ENCODE peak calls at places on chromosomes 5 and 9, in five cellular contexts. T, L, Q, V and X are unnamed samples.

GRCh38 chr9:137453643-137454081 is 5.5 kb downstream of the NSMF start:
- DNase-seq in T (peak; percentile 77), L (peak; percentile 57), Q (no peak), V (peak; percentile 53), X (no peak)

GRCh38 chr5:178769617-178770290 is 39.3 kb upstream of the ZNF354A start:
- DNase-seq in T (peak; percentile 24), L (no peak), Q (no peak), V (no peak), X (no peak)

GRCh38 chr9:96219615-96220257 is 82.2 kb downstream of the HSD17B3 start:
- DNase-seq in T (peak; percentile 77), L (no peak), Q (no peak), V (no peak), X (no peak)

GRCh38 chr5:179164331-179165311 is 104.4 kb downstream of the ZNF354C start:
- DNase-seq in T (no peak), L (no peak), Q (no peak), V (no peak), X (no peak)

GRCh38 chr9:135010921-135011320 is 76.5 kb upstream of the OLFM1 start:
- DNase-seq in T (peak; percentile 28), L (no peak), Q (no peak), V (no peak), X (no peak)

GRCh38 chr5:171720086-171720485 is 65.5 kb upstream of the SMIM23 start:
- DNase-seq in T (no peak), L (no peak), Q (no peak), V (no peak), X (no peak)

GRCh38 chr5:143314664-143315063 is 88.8 kb downstream of the NR3C1 start:
- DNase-seq in T (no peak), L (no peak), Q (no peak), V (no peak), X (no peak)

GRCh38 chr9:14283276-14283675 is 30.7 kb downstream of the NFIB start:
- DNase-seq in T (no peak), L (no peak), Q (no peak), V (no peak), X (no peak)

GRCh38 chr5:39721394-39721793 is 296.6 kb upstream of the DAB2 start:
- DNase-seq in T (no peak), L (no peak), Q (no peak), V (no peak), X (no peak)

GRCh38 chr9:70347046-70347445 is 67.4 kb downstream of the KLF9 start:
- DNase-seq in T (no peak), L (no peak), Q (no peak), V (no peak), X (no peak)

GRCh38 chr5:38734353-38734752 is 111.5 kb upstream of the OSMR start:
- DNase-seq in T (no peak), L (no peak), Q (no peak), V (no peak), X (no peak)

GRCh38 chr9:122642226-122642625 is 15.2 kb downstream of the OR1B1 start:
- DNase-seq in T (no peak), L (no peak), Q (no peak), V (peak; percentile 14), X (no peak)

GRCh38 chr5:80152778-80153177 is 103.1 kb downstream of the SERINC5 start:
- DNase-seq in T (no peak), L (no peak), Q (no peak), V (no peak), X (no peak)

GRCh38 chr9:136721339-136722092 is 9.1 kb downstream of the DIPK1B start:
- DNase-seq in T (peak; percentile 65), L (peak; percentile 52), Q (no peak), V (no peak), X (peak; percentile 54)

GRCh38 chr5:82340799-82341198 is 62.6 kb upstream of the RPS23 start:
- DNase-seq in T (no peak), L (no peak), Q (no peak), V (no peak), X (no peak)

GRCh38 chr9:6354072-6354686 is 26.0 kb downstream of the TPD52L3 start:
- DNase-seq in T (no peak), L (peak; percentile 69), Q (no peak), V (peak; percentile 7), X (peak; percentile 10)

GRCh38 chr5:173291722-173292658 is 36.2 kb downstream of the STC2 start:
- DNase-seq in T (no peak), L (no peak), Q (no peak), V (peak; percentile 72), X (no peak)

GRCh38 chr5:169607882-169608281 is 24.3 kb downstream of the SPDL1 start:
- DNase-seq in T (no peak), L (no peak), Q (no peak), V (no peak), X (no peak)

GRCh38 chr5:154446183-154447073 is 631 bp downstream of the SAP30L start:
- DNase-seq in T (peak; percentile 78), L (peak; percentile 39), Q (peak; percentile 24), V (peak; percentile 71), X (no peak)

GRCh38 chr9:127021664-127022337 is 100.6 kb downstream of the ANGPTL2 start:
- DNase-seq in T (no peak), L (no peak), Q (peak; percentile 41), V (peak; percentile 77), X (no peak)

GRCh38 chr5:73218552-73219171 is 45.7 kb downstream of the TMEM174 start:
- DNase-seq in T (no peak), L (peak; percentile 58), Q (no peak), V (no peak), X (no peak)

GRCh38 chr5:131589510-131590348 is 45.3 kb downstream of the RAPGEF6 start:
- DNase-seq in T (no peak), L (peak; percentile 59), Q (peak; percentile 29), V (peak; percentile 40), X (no peak)

GRCh38 chr5:173950829-173951228 is 38.1 kb upstream of the C5orf47 start:
- DNase-seq in T (no peak), L (no peak), Q (no peak), V (no peak), X (no peak)

GRCh38 chr9:69324549-69325401 is at the start of gene ENTREP1:
- DNase-seq in T (peak; percentile 86), L (peak; percentile 51), Q (peak; percentile 63), V (peak; percentile 53), X (peak; percentile 29)

GRCh38 chr5:122313001-122313402 is 965 bp downstream of the SNCAIP start:
- DNase-seq in T (peak; percentile 50), L (no peak), Q (no peak), V (no peak), X (no peak)

GRCh38 chr5:149486726-149487635 is 64.3 kb downstream of the CSNK1A1 start:
- DNase-seq in T (no peak), L (no peak), Q (no peak), V (no peak), X (no peak)

GRCh38 chr9:91071185-91071990 is 269.8 kb downstream of the SYK start:
- DNase-seq in T (no peak), L (peak; percentile 36), Q (no peak), V (no peak), X (peak; percentile 76)

GRCh38 chr5:71974622-71975021 is 132.7 kb upstream of the MAP1B start:
- DNase-seq in T (no peak), L (peak; percentile 18), Q (no peak), V (no peak), X (no peak)
- H3K27ac ChIP-seq in T (peak overlapping the region; percentile 57), L (peak overlapping the region; percentile 68), Q (peak overlapping the region; percentile 19), V (no peak overlapping the region), X (no peak overlapping the region)

GRCh38 chr9:125749951-125750655 is 2.9 kb downstream of the PBX3 start:
- DNase-seq in T (no peak), L (no peak), Q (no peak), V (no peak), X (no peak)

GRCh38 chr9:125747053-125747764 is at the start of gene PBX3:
- DNase-seq in T (peak; percentile 81), L (peak; percentile 41), Q (no peak), V (peak; percentile 51), X (no peak)

GRCh38 chr9:125749287-125749935 is 2.2 kb downstream of the PBX3 start:
- DNase-seq in T (no peak), L (no peak), Q (no peak), V (no peak), X (no peak)

GRCh38 chr9:125747765-125748510 is 765 bp downstream of the PBX3 start:
- DNase-seq in T (peak; percentile 73), L (peak; percentile 14), Q (no peak), V (peak; percentile 36), X (no peak)

DNA sequence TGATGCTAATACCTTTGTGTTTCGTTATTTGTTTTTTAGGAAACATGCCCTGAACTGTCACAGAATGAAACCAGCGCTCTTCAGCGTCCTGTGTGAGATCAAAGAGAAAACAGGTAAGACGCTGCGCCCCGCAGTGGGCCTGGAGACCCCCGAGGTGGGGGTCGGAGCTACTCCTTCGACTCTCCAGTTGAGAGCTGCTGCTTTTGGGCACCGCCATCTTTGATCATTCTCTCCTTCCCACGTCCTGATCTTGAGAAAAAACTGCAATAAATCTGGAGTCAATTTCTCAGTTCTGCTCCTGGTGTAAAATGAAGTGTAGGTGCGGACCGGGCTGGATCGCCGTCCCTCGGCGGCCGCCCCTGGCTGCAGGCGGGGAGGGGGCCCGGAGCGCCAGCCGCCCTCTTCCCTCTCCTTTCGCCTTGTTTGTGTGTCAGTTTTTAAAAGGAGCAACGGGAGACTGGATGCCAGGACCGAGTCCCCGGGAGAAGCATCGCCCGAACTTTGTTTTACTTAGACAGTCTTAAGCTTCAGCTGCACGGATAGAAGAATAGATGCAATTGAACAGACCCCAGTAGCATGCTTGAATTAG is 1.4 kb downstream of the PBX3 start:
- DNase-seq in T (peak; percentile 59), L (no peak), Q (no peak), V (no peak), X (no peak)
- H3K27ac ChIP-seq in T (peak overlapping the region; percentile 83), L (peak overlapping the region; percentile 87), Q (peak overlapping the region; percentile 72), V (peak overlapping the region; percentile 12), X (peak overlapping the region; percentile 73)

GRCh38 chr5:88836195-88836838 is 46.7 kb downstream of the MEF2C start:
- DNase-seq in T (no peak), L (no peak), Q (no peak), V (no peak), X (no peak)

GRCh38 chr5:88834108-88834462 is 48.9 kb downstream of the MEF2C start:
- DNase-seq in T (no peak), L (no peak), Q (no peak), V (no peak), X (no peak)

GRCh38 chr5:88833371-88834107 is 49.4 kb downstream of the MEF2C start:
- DNase-seq in T (no peak), L (no peak), Q (no peak), V (no peak), X (no peak)

GRCh38 chr5:88831856-88832255 is 51.1 kb downstream of the MEF2C start:
- DNase-seq in T (no peak), L (no peak), Q (no peak), V (no peak), X (no peak)

GRCh38 chr5:88834499-88834898 is 48.5 kb downstream of the MEF2C start:
- DNase-seq in T (no peak), L (no peak), Q (no peak), V (no peak), X (no peak)
- H3K27ac ChIP-seq in T (no peak overlapping the region), L (no peak overlapping the region), Q (no peak overlapping the region), V (no peak overlapping the region), X (no peak overlapping the region)

DNA sequence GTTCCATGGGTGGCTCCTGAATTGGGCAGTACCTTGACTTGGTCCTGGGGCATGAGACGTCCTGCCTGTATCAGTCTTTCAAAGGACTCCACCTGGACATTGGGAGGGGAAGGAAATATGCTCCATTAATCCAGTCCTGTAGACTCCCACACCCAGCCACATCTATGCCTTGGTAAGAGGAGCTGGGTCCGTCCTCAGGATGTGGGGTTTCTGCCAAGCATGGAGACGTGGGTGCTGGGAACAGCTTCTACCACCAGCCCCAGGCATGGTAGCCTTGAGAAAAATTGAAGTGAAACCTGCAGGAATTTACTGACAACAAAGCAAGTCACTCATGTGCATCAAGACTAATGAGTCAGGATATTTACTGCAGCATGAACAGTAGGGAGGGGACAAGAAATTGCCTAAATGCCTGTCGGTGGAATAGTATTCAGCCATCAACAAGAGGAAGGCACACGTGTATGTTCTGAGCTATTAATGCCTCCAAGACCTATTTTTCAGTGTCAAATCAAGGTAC is 23.2 kb downstream of the AKNA start:
- DNase-seq in T (no peak), L (no peak), Q (no peak), V (no peak), X (peak; percentile 26)
- H3K27ac ChIP-seq in T (peak overlapping the region; percentile 30), L (no peak overlapping the region), Q (no peak overlapping the region), V (no peak overlapping the region), X (peak overlapping the region; percentile 40)